ENCODE peak calls at places on chromosome 4, in five cellular contexts. D is fibroblast of lung, K is mammary epithelial cell, X is kidney epithelial cell, G is sigmoid colon. T is an unnamed sample.
A peak's percentile ranks its signal among the peaks of the same experiment; 100 is the strongest.

GRCh38 chr4:1113311-1114009 is at the start of gene RNF212:
- DNase-seq in D (peak; percentile 5), K (no peak), X (no peak), G (no peak), T (peak; percentile 9)

GRCh38 chr4:55865228-55865806 is 11.9 kb downstream of the EXOC1 start:
- DNase-seq in D (peak; percentile 70), K (peak; percentile 41), X (no peak), G (no peak), T (peak; percentile 82)

GRCh38 chr4:3860913-3861636 is 94.9 kb downstream of the ADRA2C start:
- DNase-seq in D (no peak), K (no peak), X (no peak), G (no peak), T (no peak)

GRCh38 chr4:108529984-108530901 is 90.1 kb upstream of the RPL34 start:
- DNase-seq in D (no peak), K (no peak), X (no peak), G (no peak), T (peak; percentile 10)

GRCh38 chr4:99395595-99396364 is 39.4 kb downstream of the ADH7 start:
- DNase-seq in D (peak; percentile 88), K (peak; percentile 56), X (peak; percentile 38), G (no peak), T (peak; percentile 67)

GRCh38 chr4:82201805-82202636 is 171.8 kb downstream of the HNRNPD start:
- DNase-seq in D (peak; percentile 20), K (peak; percentile 29), X (no peak), G (no peak), T (peak; percentile 51)

GRCh38 chr4:1567519-1567807 is 116.7 kb downstream of the FAM53A start:
- DNase-seq in D (no peak), K (no peak), X (no peak), G (peak; percentile 40), T (no peak)

GRCh38 chr4:149605601-149606378 is 209.9 kb downstream of the IQCM start:
- DNase-seq in D (peak; percentile 85), K (peak; percentile 19), X (peak; percentile 65), G (no peak), T (peak; percentile 49)

GRCh38 chr4:185396724-185397402 is at the start of gene ANKRD37:
- DNase-seq in D (peak; percentile 58), K (peak; percentile 76), X (peak; percentile 50), G (no peak), T (peak; percentile 19)

GRCh38 chr4:155353923-155354540 is 22.7 kb downstream of the MAP9 start:
- DNase-seq in D (peak; percentile 37), K (peak; percentile 14), X (no peak), G (peak; percentile 72), T (peak; percentile 68)

GRCh38 chr4:25792200-25792791 is 70.5 kb downstream of the SEL1L3 start:
- DNase-seq in D (peak; percentile 10), K (no peak), X (no peak), G (no peak), T (no peak)

GRCh38 chr4:88018471-88018870 is 11.0 kb downstream of the PKD2 start:
- DNase-seq in D (peak; percentile 76), K (no peak), X (no peak), G (peak; percentile 89), T (peak; percentile 93)

GRCh38 chr4:2796261-2797187 is 3.6 kb downstream of the SH3BP2 start:
- DNase-seq in D (peak; percentile 67), K (peak; percentile 31), X (peak; percentile 81), G (peak; percentile 70), T (no peak)

GRCh38 chr4:8308144-8308543 is 38.6 kb downstream of the HTRA3 start:
- DNase-seq in D (no peak), K (no peak), X (no peak), G (peak; percentile 60), T (no peak)

GRCh38 chr4:111788046-111788642 is 357.1 kb upstream of the FAM241A start:
- DNase-seq in D (no peak), K (no peak), X (no peak), G (no peak), T (no peak)

GRCh38 chr4:2252530-2252924 is 9.4 kb downstream of the MXD4 start:
- DNase-seq in D (no peak), K (no peak), X (no peak), G (no peak), T (no peak)

GRCh38 chr4:25440478-25441030 is 63.5 kb downstream of the ANAPC4 start:
- DNase-seq in D (peak; percentile 19), K (no peak), X (no peak), G (no peak), T (no peak)

GRCh38 chr4:154741877-154742851 is 1.6 kb upstream of the LRAT start:
- DNase-seq in D (peak; percentile 19), K (no peak), X (no peak), G (no peak), T (no peak)

GRCh38 chr4:75673959-75674328 is 733 bp upstream of the G3BP2 start:
- DNase-seq in D (peak; percentile 62), K (no peak), X (no peak), G (no peak), T (no peak)

GRCh38 chr4:99811850-99812249 is 4.8 kb upstream of the DAPP1 start:
- DNase-seq in D (peak; percentile 3), K (peak; percentile 27), X (no peak), G (no peak), T (peak; percentile 52)

GRCh38 chr4:163548481-163549243 is 54.2 kb downstream of the TMA16 start:
- DNase-seq in D (peak; percentile 51), K (peak; percentile 29), X (peak; percentile 16), G (no peak), T (peak; percentile 73)

GRCh38 chr4:133513891-133514290 is 364.8 kb downstream of the PCDH10 start:
- DNase-seq in D (peak; percentile 78), K (no peak), X (no peak), G (no peak), T (no peak)

GRCh38 chr4:75514949-75515612 is 808 bp downstream of the THAP6 start:
- DNase-seq in D (no peak), K (peak; percentile 4), X (no peak), G (no peak), T (peak; percentile 2)

GRCh38 chr4:40333921-40334352 is 1.2 kb upstream of the CHRNA9 start:
- DNase-seq in D (peak; percentile 89), K (peak; percentile 60), X (peak; percentile 71), G (no peak), T (peak; percentile 85)

GRCh38 chr4:93066746-93067145 is 761.8 kb upstream of the ATOH1 start:
- DNase-seq in D (peak; percentile 43), K (peak; percentile 32), X (peak; percentile 1), G (no peak), T (peak; percentile 0)

GRCh38 chr4:146488495-146489174 is 33.1 kb downstream of the SLC10A7 start:
- DNase-seq in D (peak; percentile 80), K (no peak), X (no peak), G (no peak), T (no peak)

GRCh38 chr4:183867247-183867646 is 37.9 kb upstream of the STOX2 start:
- DNase-seq in D (no peak), K (no peak), X (no peak), G (no peak), T (no peak)

GRCh38 chr4:74671074-74671698 is 123.1 kb downstream of the BTC start:
- DNase-seq in D (peak; percentile 55), K (peak; percentile 62), X (peak; percentile 35), G (no peak), T (peak; percentile 86)

DNA sequence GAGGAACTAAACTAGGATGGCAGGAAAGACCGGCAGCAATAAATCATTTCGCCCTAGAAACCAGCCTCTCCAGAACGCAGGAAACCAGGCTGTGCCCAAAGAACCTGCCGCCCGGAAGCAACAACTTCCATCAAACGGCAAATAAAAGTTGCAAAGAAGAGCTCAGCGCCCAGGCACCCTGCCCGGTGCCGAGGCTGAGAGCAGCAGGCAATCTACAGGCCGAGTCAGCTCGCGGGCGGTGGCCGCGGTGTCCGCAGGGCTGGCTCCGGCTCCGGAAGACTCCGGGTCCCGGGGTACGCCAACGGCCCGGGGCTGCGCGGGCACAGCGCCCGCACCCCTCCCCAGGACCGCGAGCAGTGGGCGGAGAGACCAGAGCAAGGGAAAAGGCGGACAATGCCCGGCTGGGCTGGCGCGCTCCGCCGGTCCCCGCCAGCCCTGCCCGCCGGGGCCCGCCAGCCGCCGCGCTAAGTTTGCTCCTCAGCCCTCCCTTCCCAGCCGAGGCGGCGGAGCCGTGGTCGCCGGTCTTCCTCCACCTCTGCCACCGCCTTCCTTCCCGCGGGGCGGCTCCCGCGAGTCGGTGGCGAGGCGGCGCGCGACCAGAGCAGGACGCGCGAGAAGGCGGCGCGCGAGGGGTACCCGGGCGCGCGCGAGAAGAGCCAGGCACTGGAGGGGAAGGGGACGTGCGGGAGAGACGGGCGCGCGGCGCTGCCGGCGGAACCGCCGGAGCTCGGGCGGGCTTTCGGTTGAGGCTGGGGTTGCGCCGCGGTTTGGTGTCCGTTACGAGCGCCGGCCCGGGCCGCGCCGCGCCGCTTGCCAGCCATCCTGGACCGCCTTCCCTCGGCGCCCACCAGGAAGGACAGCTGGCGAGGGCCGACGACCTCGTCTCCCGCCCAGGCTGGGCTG is 733 bp downstream of the FRYL start:
- DNase-seq in D (peak; percentile 62), K (peak; percentile 52), X (no peak), G (peak; percentile 79), T (peak; percentile 38)
- TF ChIP-seq CTCF in D (no peak), K (no peak), X (no peak), G (no peak), T (no peak)

GRCh38 chr4:116358633-116359222 is 726.6 kb downstream of the TRAM1L1 start:
- DNase-seq in D (peak; percentile 45), K (peak; percentile 77), X (peak; percentile 23), G (no peak), T (peak; percentile 71)

GRCh38 chr4:116362603-116363002 is 722.8 kb downstream of the TRAM1L1 start:
- DNase-seq in D (no peak), K (no peak), X (no peak), G (no peak), T (no peak)

GRCh38 chr4:116361782-116362181 is 723.6 kb downstream of the TRAM1L1 start:
- DNase-seq in D (peak; percentile 2), K (peak; percentile 71), X (no peak), G (no peak), T (no peak)

DNA sequence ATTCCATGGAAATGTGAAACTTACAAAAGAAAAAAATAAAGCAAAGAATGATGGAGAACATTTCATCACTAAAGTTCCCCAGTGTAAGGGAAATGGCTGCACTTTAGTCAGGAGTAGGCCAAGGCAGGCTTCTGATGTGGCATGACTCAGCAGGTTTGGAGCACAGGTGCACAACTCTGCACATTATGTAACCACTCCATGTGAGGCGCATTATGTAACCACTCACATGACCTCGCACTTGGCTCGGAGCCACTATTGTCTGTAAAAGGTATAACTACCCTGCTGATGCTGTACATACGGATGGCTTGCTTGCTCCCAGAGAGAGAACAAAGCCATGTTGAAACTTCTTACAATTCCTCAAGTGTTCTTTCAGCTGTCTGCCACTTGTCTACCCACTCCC is 727.6 kb downstream of the TRAM1L1 start:
- DNase-seq in D (peak; percentile 26), K (peak; percentile 63), X (peak; percentile 1), G (no peak), T (peak; percentile 2)
- TF ChIP-seq CTCF in D (no peak), K (no peak), X (no peak), G (no peak), T (no peak)

DNA sequence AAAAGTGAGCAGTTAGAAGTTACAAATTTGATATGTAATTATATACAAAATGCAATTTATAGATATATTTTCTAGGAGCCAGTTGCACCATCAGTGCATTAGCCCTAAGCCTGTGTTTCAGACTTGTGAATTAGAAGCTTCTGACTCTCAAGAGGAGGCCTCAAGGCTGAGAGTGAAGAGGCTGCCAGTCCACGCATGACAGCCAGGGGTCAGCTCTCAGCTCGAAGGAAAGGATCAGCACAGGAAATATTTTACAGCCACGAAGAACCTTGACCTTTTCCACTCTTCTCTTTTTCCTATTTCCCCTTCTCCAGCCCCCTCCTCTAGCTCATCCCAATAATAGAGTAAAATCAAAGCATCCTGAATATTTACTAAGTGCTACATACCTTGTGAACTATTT is 642.4 kb downstream of the TRIML1 start:
- DNase-seq in D (no peak), K (no peak), X (no peak), G (no peak), T (peak; percentile 42)
- TF ChIP-seq CTCF in D (peak; percentile 39), K (peak; percentile 33), X (peak; percentile 64), G (no peak), T (peak; percentile 60)

GRCh38 chr4:139301821-139302611 is at the start of gene NDUFC1:
- DNase-seq in D (peak; percentile 43), K (peak; percentile 66), X (no peak), G (peak; percentile 77), T (peak; percentile 36)
- TF ChIP-seq CTCF in D (no peak), K (peak; percentile 36), X (peak; percentile 32), G (peak; percentile 34), T (peak; percentile 5)